ENCODE peak calls at places on chromosomes 3 and 15, in four cellular contexts. O, M, U and S are unnamed samples. For H3K9me3, the result is how much of the 10 kb centered on the place peaks cover.

GRCh38 chr3:148974726-148975125 is 16.6 kb upstream of the GYG1 start:
- DNase-seq in O (no peak), M (no peak), U (peak), S (no peak)

GRCh38 chr3:58051196-58051595 is 43.0 kb downstream of the FLNB start:
- DNase-seq in O (no peak), M (peak), U (peak), S (peak)

GRCh38 chr3:50516048-50516871 is 12.8 kb upstream of the CACNA2D2 start:
- DNase-seq in O (peak), M (no peak), U (peak), S (no peak)

GRCh38 chr3:58206406-58207011 is 4.3 kb downstream of the DNASE1L3 start:
- DNase-seq in O (no peak), M (peak), U (peak), S (peak)

GRCh38 chr3:174302746-174303315 is 556.3 kb upstream of the NAALADL2 start:
- DNase-seq in O (no peak), M (no peak), U (no peak), S (peak)

GRCh38 chr15:29262738-29263137 is 6.9 kb downstream of the NSMCE3 start:
- DNase-seq in O (no peak), M (no peak), U (no peak), S (no peak)

GRCh38 chr3:46208167-46208704 is at the start of gene CCR1:
- DNase-seq in O (no peak), M (peak), U (peak), S (peak)

GRCh38 chr3:187678869-187679268 is 8.7 kb upstream of the SST start:
- DNase-seq in O (peak), M (peak), U (peak), S (peak)

GRCh38 chr15:52336530-52336929 is 40.9 kb upstream of the MYO5C start:
- DNase-seq in O (no peak), M (no peak), U (no peak), S (no peak)

GRCh38 chr15:88608607-88609181 is 12.4 kb upstream of the AEN start:
- DNase-seq in O (no peak), M (no peak), U (no peak), S (no peak)

GRCh38 chr3:128145279-128145678 is 8.0 kb upstream of the EEFSEC start:
- DNase-seq in O (no peak), M (no peak), U (no peak), S (peak)

GRCh38 chr3:184359610-184360009 is 1.8 kb downstream of the CLCN2 start:
- DNase-seq in O (no peak), M (no peak), U (no peak), S (no peak)

GRCh38 chr3:122661633-122662032 is 19.0 kb upstream of the PARP14 start:
- DNase-seq in O (no peak), M (no peak), U (no peak), S (peak)

GRCh38 chr15:28096720-28097431 is 2.2 kb downstream of the OCA2 start:
- DNase-seq in O (no peak), M (no peak), U (no peak), S (no peak)

GRCh38 chr15:62403164-62403809 is 238.2 kb upstream of the C2CD4B start:
- DNase-seq in O (no peak), M (peak), U (peak), S (no peak)

GRCh38 chr15:29364429-29365078 is 94.9 kb upstream of the NSMCE3 start:
- DNase-seq in O (no peak), M (peak), U (peak), S (no peak)

GRCh38 chr3:46679681-46680080 is 13.8 kb downstream of the ALS2CL start:
- DNase-seq in O (no peak), M (no peak), U (no peak), S (no peak)

GRCh38 chr3:155354658-155355057 is 61.2 kb upstream of the STRIT1 start:
- DNase-seq in O (no peak), M (peak), U (no peak), S (no peak)

GRCh38 chr3:169661567-169662214 is 1.8 kb downstream of the MECOM start:
- DNase-seq in O (peak), M (peak), U (peak), S (peak)

GRCh38 chr3:164940737-164941136 is 137.6 kb downstream of the SI start:
- DNase-seq in O (no peak), M (no peak), U (no peak), S (no peak)

GRCh38 chr15:38662805-38663204 is 98.2 kb upstream of the RASGRP1 start:
- DNase-seq in O (no peak), M (no peak), U (no peak), S (no peak)

GRCh38 chr3:134552776-134553175 is 66.9 kb downstream of the CEP63 start:
- DNase-seq in O (no peak), M (no peak), U (peak), S (no peak)

GRCh38 chr15:72092691-72093090 is 25.3 kb downstream of the MYO9A start:
- DNase-seq in O (no peak), M (no peak), U (no peak), S (no peak)

GRCh38 chr15:99059010-99059981 is 45.6 kb upstream of the SYNM start:
- DNase-seq in O (peak), M (peak), U (peak), S (peak)

GRCh38 chr15:51692154-51692553 is 10.9 kb downstream of the SCG3 start:
- DNase-seq in O (no peak), M (no peak), U (no peak), S (no peak)

GRCh38 chr15:78838480-78838879 is 27.2 kb upstream of the ADAMTS7 start:
- DNase-seq in O (no peak), M (no peak), U (peak), S (no peak)

GRCh38 chr3:71497367-71497925 is 86.1 kb downstream of the FOXP1 start:
- DNase-seq in O (no peak), M (no peak), U (no peak), S (no peak)

GRCh38 chr3:182243625-182244024 is 531.9 kb downstream of the SOX2 start:
- DNase-seq in O (no peak), M (no peak), U (peak), S (no peak)

GRCh38 chr3:143208976-143209714 is 89.6 kb downstream of the CHST2 start:
- DNase-seq in O (no peak), M (no peak), U (no peak), S (no peak)

GRCh38 chr3:12898290-12898979 is 57.1 kb upstream of the RPL32 start:
- DNase-seq in O (no peak), M (no peak), U (no peak), S (no peak)

GRCh38 chr3:108861401-108861800 is 38.8 kb downstream of the TRAT1 start:
- DNase-seq in O (no peak), M (no peak), U (no peak), S (no peak)

GRCh38 chr3:187368251-187368733 is at the start of gene RTP4:
- DNase-seq in O (no peak), M (peak), U (peak), S (peak)

GRCh38 chr3:117622130-117622841 is 912.7 kb downstream of the TUSC7 start:
- DNase-seq in O (no peak), M (no peak), U (peak), S (no peak)

GRCh38 chr3:127206611-127207516 is 13.9 kb downstream of the PRR23E start:
- DNase-seq in O (no peak), M (no peak), U (no peak), S (no peak)

GRCh38 chr3:2377281-2377680 is 278.6 kb downstream of the CNTN4 start:
- DNase-seq in O (no peak), M (no peak), U (no peak), S (no peak)

GRCh38 chr3:122468896-122469533 is 45.7 kb downstream of the KPNA1 start:
- DNase-seq in O (no peak), M (no peak), U (no peak), S (no peak)

GRCh38 chr3:184409946-184410500 is 30.2 kb downstream of the CHRD start:
- DNase-seq in O (no peak), M (no peak), U (no peak), S (no peak)

GRCh38 chr3:111739241-111739952 is 119.7 kb upstream of the PHLDB2 start:
- DNase-seq in O (no peak), M (peak), U (peak), S (no peak)
- H2AFZ ChIP-seq in O (no peak), M (no peak), U (no peak), S (no peak)

GRCh38 chr3:107150675-107151074 is 226.6 kb upstream of the CCDC54 start:
- DNase-seq in O (no peak), M (no peak), U (no peak), S (no peak)
- H3K9me3 ChIP-seq in O (under half), M (under half), U (under half), S (under half)

DNA sequence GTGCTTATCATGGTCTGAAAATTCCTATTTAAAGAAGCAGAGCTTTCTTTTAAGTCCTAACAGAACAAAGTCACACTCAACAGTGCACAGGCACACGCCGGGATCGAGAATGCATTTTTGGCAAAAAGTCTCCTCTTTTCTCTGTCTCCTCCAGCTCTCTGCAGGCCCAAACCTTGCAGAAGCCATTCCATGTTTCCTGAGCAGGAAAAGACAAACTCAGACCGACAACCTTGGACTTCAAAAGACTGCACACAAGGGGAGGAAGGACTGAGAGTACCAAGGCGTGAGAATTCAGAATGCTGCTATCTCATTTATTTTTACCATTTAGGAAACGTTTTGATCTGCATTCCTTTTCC is 71.8 kb downstream of the CCNL1 start:
- DNase-seq in O (no peak), M (no peak), U (no peak), S (no peak)
- H2AFZ ChIP-seq in O (peak), M (no peak), U (peak), S (no peak)

DNA sequence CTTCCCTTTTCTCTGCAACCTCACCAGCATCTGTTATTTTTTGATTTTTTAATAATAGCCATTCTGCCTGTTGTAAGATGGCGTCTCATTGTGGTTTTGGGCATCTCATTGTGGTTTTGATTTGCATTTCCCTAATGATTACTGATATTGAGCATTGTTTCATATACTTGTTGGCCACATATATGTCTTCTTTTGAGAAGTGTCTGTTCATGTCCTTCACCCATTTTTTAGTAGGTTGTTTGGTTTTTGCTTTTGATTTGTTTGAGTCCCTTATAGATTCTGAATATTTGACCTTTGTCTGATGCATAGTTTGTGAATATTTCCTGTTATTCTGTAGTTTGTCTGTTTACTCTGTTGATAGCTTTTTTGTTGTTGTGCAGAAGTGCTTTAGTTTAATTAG is 312.2 kb upstream of the TBC1D5 start:
- DNase-seq in O (no peak), M (no peak), U (no peak), S (no peak)
- H3K9me3 ChIP-seq in O (under half), M (under half), U (under half), S (under half)

GRCh38 chr3:150265305-150265704 is 142.8 kb upstream of the TSC22D2 start:
- DNase-seq in O (no peak), M (no peak), U (no peak), S (no peak)

GRCh38 chr3:150261418-150261817 is 146.7 kb upstream of the TSC22D2 start:
- DNase-seq in O (no peak), M (no peak), U (no peak), S (no peak)

GRCh38 chr3:150267288-150267687 is 140.8 kb upstream of the TSC22D2 start:
- DNase-seq in O (no peak), M (no peak), U (no peak), S (no peak)

GRCh38 chr3:150261958-150262357 is 146.1 kb upstream of the TSC22D2 start:
- DNase-seq in O (no peak), M (no peak), U (no peak), S (no peak)

DNA sequence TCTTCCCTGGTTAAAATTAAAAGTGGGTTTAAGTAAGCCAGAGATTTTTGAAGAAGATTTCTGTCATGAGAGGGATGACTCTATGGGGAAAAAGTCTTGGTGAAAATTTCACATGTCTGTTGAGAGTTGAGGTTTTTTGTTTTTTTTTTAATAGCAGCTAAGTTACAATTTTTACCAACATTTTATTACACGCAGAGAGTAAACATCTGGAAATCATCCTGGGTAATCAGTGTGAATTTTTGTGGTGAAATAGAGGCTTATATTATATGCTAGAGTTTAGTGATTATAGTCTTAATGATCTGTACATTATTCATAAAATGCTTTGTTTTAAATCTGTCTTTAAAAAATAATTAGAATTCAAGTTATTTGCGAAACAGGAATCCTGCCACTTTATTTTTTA is 143.5 kb upstream of the TSC22D2 start:
- DNase-seq in O (no peak), M (no peak), U (no peak), S (no peak)
- H2AFZ ChIP-seq in O (no peak), M (no peak), U (no peak), S (no peak)

GRCh38 chr15:92637621-92638020 is 18.0 kb downstream of the FAM174B start:
- DNase-seq in O (no peak), M (no peak), U (no peak), S (no peak)

GRCh38 chr15:92638709-92639365 is 16.7 kb downstream of the FAM174B start:
- DNase-seq in O (no peak), M (no peak), U (no peak), S (peak)

GRCh38 chr15:92636401-92636949 is 19.1 kb downstream of the FAM174B start:
- DNase-seq in O (no peak), M (no peak), U (no peak), S (no peak)

GRCh38 chr15:92638291-92638708 is 17.3 kb downstream of the FAM174B start:
- DNase-seq in O (no peak), M (no peak), U (peak), S (peak)

DNA sequence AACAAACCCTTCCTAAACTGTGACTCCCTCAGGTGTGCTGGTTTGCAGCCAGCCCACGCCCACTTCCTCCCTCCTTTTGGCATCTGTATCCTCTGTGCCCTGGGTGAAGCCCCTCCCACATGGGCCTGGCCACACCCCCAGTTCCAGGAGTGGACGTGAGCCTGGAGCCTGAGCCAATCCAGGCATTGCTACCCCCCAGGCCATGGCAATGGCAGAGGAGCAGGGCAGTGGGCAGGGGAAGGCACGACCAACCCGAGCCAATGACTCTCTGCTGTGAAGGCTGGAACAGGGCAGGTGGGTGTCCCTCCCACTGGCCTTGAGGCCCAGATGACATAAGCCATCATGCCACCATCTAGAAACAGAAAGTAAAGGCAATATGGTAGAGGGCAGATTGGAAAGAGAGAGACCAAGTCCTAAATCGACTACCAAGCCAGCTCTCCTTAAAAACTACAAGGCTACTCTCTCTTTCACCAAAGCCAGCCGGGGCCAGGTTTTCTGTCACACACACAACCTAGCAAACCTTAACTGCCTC is 18.6 kb downstream of the FAM174B start:
- DNase-seq in O (peak), M (peak), U (no peak), S (peak)
- H3K9me3 ChIP-seq in O (under half), M (under half), U (under half), S (under half)

GRCh38 chr15:92797168-92798052 is 102.7 kb upstream of the CHD2 start:
- DNase-seq in O (peak), M (peak), U (peak), S (peak)
- H2AFZ ChIP-seq in O (peak), M (peak), U (peak), S (peak)

GRCh38 chr15:25095179-25095578 is 140.4 kb downstream of the SNRPN start:
- DNase-seq in O (no peak), M (no peak), U (no peak), S (no peak)
- H3K9me3 ChIP-seq in O (under half), M (under half), U (under half), S (under half)